ENCODE peak calls at places on chromosomes 16 and 17, in six cellular contexts. P is central memory CD4-positive, alpha-beta T cell; X is activated CD8-positive, alpha-beta T cell treated with anti-CD3 and anti-CD28 coated beads, Interleukin-2, amount 10 ng/mL, durations not matched to agents 7 days and 5 days; J is KBM-7; Q is adipocyte; R is stimulated activated CD4-positive, alpha-beta T cell treated with anti-CD3 and anti-CD28 coated beads, TNF-alpha, amount 100 ng/mL, for 4 hours. V is an unnamed sample.

GRCh38 chr16:2825899-2826298 is 4.2 kb upstream of the ZG16B start:
- DNase-seq in P (no peak), X (no peak), J (no peak), Q (no peak), R (no peak), V (no peak)

GRCh38 chr17:76166168-76166567 is 25.1 kb upstream of the FOXJ1 start:
- DNase-seq in P (no peak), X (no peak), J (no peak), Q (no peak), R (no peak), V (no peak)

GRCh38 chr17:44967026-44967906 is 837 bp downstream of the C1QL1 start:
- DNase-seq in P (no peak), X (no peak), J (no peak), Q (no peak), R (no peak), V (no peak)

GRCh38 chr17:81682565-81683207 is 911 bp downstream of the ARL16 start:
- DNase-seq in P (no peak), X (no peak), J (peak), Q (peak), R (no peak), V (no peak)

GRCh38 chr16:87608400-87608985 is 6.2 kb downstream of the JPH3 start:
- DNase-seq in P (peak), X (peak), J (peak), Q (peak), R (no peak), V (no peak)

GRCh38 chr17:57006040-57006439 is 28.1 kb downstream of the SCPEP1 start:
- DNase-seq in P (no peak), X (no peak), J (peak), Q (no peak), R (no peak), V (no peak)

GRCh38 chr16:528111-529011 is 849 bp downstream of the CAPN15 start:
- DNase-seq in P (no peak), X (peak), J (peak), Q (peak), R (no peak), V (peak)

GRCh38 chr17:58513391-58513912 is 986 bp downstream of the MTMR4 start:
- DNase-seq in P (no peak), X (no peak), J (no peak), Q (no peak), R (no peak), V (peak)

GRCh38 chr17:4899341-4900230 is at the start of gene C17orf107:
- DNase-seq in P (peak), X (peak), J (no peak), Q (peak), R (peak), V (peak)

GRCh38 chr16:88593489-88593888 is 23.3 kb downstream of the ZC3H18 start:
- DNase-seq in P (no peak), X (no peak), J (no peak), Q (no peak), R (no peak), V (no peak)

GRCh38 chr16:657487-657886 is 8.3 kb downstream of the WDR90 start:
- DNase-seq in P (no peak), X (no peak), J (no peak), Q (no peak), R (no peak), V (no peak)

GRCh38 chr17:61345825-61346628 is 53.6 kb upstream of the TBX2 start:
- DNase-seq in P (no peak), X (no peak), J (no peak), Q (no peak), R (no peak), V (no peak)

GRCh38 chr17:7132511-7133094 is 18.0 kb upstream of the ASGR2 start:
- DNase-seq in P (peak), X (peak), J (no peak), Q (no peak), R (peak), V (peak)

GRCh38 chr17:67503184-67503583 is 126.1 kb downstream of the PITPNC1 start:
- DNase-seq in P (no peak), X (no peak), J (no peak), Q (no peak), R (no peak), V (no peak)

GRCh38 chr16:35908942-35909341 is 2449.5 kb downstream of the TP53TG3F start:
- DNase-seq in P (no peak), X (no peak), J (peak), Q (no peak), R (no peak), V (no peak)

GRCh38 chr16:88973007-88973410 is 4.0 kb downstream of the CBFA2T3 start:
- DNase-seq in P (no peak), X (no peak), J (no peak), Q (no peak), R (no peak), V (no peak)

GRCh38 chr16:4245400-4245799 is 3.5 kb upstream of the SRL start:
- DNase-seq in P (no peak), X (no peak), J (no peak), Q (no peak), R (no peak), V (no peak)

V was measured in activated T-helper 9 cell treated with anti-CD3 and anti-CD28 coated beads, Interleukin-2, amount 50 U/mL, for 16 hours.